ENCODE peak calls at places on chromosomes 4 and X, in nine cellular contexts. M is endothelial cell; I is HFF-Myc; R is activated CD4-positive, alpha-beta T cell treated with anti-CD3 and anti-CD28 coated beads, Interleukin-2, amount 10 ng/mL, durations not matched to agents 7 days and 5 days; K is kidney glomerular epithelial cell; U is adipocyte; V is activated CD8-positive, alpha-beta memory T cell treated with anti-CD3 and anti-CD28 coated beads for 1 hour; E is KBM-7; L is ovary. G is an unnamed sample.

GRCh38 chr4:53748328-53748772 is 157.1 kb upstream of the LNX1 start:
- DNase-seq in R (no peak), V (no peak), U (no peak), M (no peak), K (no peak), E (no peak), L (no peak), I (no peak), G (no peak)

GRCh38 chr4:94686086-94686485 is 71.7 kb upstream of the BMPR1B start:
- DNase-seq in K (no peak), V (no peak), U (no peak), R (no peak), E (no peak), I (no peak), M (no peak), L (no peak), G (no peak)

GRCh38 chr4:53563824-53564223 is 27.5 kb downstream of the LNX1 start:
- DNase-seq in R (no peak), M (no peak), L (no peak), I (peak; percentile 45), K (no peak), U (peak; percentile 54), E (no peak), V (no peak), G (peak; percentile 78)

GRCh38 chr4:112076919-112077608 is 68.2 kb upstream of the FAM241A start:
- DNase-seq in K (no peak), R (no peak), L (no peak), E (no peak), M (no peak), I (no peak), U (no peak), V (no peak), G (no peak)

GRCh38 chr4:141912831-141913230 is 276.4 kb downstream of the IL15 start:
- DNase-seq in V (no peak), L (no peak), E (peak; percentile 10), R (no peak), U (no peak), I (no peak), M (peak; percentile 49), K (no peak), G (no peak)

GRCh38 chr4:32196950-32197688 is 1477.0 kb downstream of the PCDH7 start:
- DNase-seq in K (peak; percentile 26), E (no peak), V (no peak), I (no peak), U (no peak), L (no peak), R (no peak), M (no peak), G (no peak)

GRCh38 chrX:107450823-107451509 is 1.5 kb downstream of the FRMPD3 start:
- DNase-seq in U (no peak), K (no peak), E (peak; percentile 56), V (no peak), R (no peak), I (no peak), M (peak; percentile 46), L (peak; percentile 54), G (no peak)

GRCh38 chrX:22249371-22249770 is 23.3 kb upstream of the CBLL2 start:
- DNase-seq in E (no peak), K (no peak), L (no peak), M (no peak), I (no peak), R (no peak), V (no peak), U (no peak), G (peak; percentile 28)

GRCh38 chr4:111770514-111770913 is 374.7 kb upstream of the FAM241A start:
- DNase-seq in L (no peak), K (no peak), E (no peak), M (no peak), V (no peak), R (no peak), U (no peak), I (no peak), G (no peak)

GRCh38 chrX:43562372-43562771 is 93.7 kb upstream of the MAOA start:
- DNase-seq in U (no peak), R (no peak), L (no peak), V (no peak), I (no peak), E (no peak), M (no peak), K (no peak), G (no peak)

GRCh38 chr4:117137143-117137542 is 51.8 kb upstream of the TRAM1L1 start:
- DNase-seq in V (no peak), E (peak; percentile 54), M (no peak), I (peak; percentile 2), K (peak; percentile 92), U (peak; percentile 63), L (no peak), R (no peak), G (peak; percentile 55)

GRCh38 chrX:130264573-130264972 is 4.1 kb downstream of the ZNF280C start:
- DNase-seq in E (no peak), I (no peak), U (peak; percentile 51), L (no peak), R (no peak), M (no peak), V (no peak), K (no peak), G (no peak)

GRCh38 chr4:244471-244870 is 60.8 kb downstream of the ZNF732 start:
- DNase-seq in U (peak; percentile 50), I (no peak), L (no peak), V (peak; percentile 24), K (no peak), R (peak; percentile 52), M (no peak), E (peak; percentile 49), G (peak; percentile 47)

GRCh38 chr4:110621839-110622751 is 782 bp downstream of the PITX2 start:
- DNase-seq in I (no peak), K (no peak), R (no peak), E (no peak), V (no peak), L (no peak), M (peak; percentile 31), U (no peak), G (peak; percentile 18)

GRCh38 chrX:10769696-10770619 is 149.6 kb upstream of the MID1 start:
- DNase-seq in I (no peak), R (no peak), K (peak; percentile 30), E (no peak), L (peak; percentile 21), M (no peak), U (peak; percentile 66), V (no peak), G (peak; percentile 54)